ENCODE peak calls at places on chromosomes 7 and 10, in eight cellular contexts. X is HFFc6, A is lower lobe of right lung, F is hepatocyte, M is AG04449, D is HL-60, Y is WTC11, K is mucosa of descending colon. R is an unnamed sample.
A peak's percentile ranks its signal among the peaks of the same experiment; 100 is the strongest.

GRCh38 chr10:6108631-6109443 is 20.0 kb downstream of the RBM17 start:
- DNase-seq in X (peak; percentile 18), A (no peak), F (peak; percentile 58), M (no peak), D (no peak), Y (peak; percentile 84), K (no peak), R (no peak)

GRCh38 chr7:77331938-77332695 is 84.0 kb downstream of the GSAP start:
- DNase-seq in X (peak; percentile 81), A (peak; percentile 66), F (peak; percentile 87), M (peak; percentile 40), D (peak; percentile 82), Y (peak; percentile 29), K (no peak), R (peak; percentile 62)

GRCh38 chr10:50360077-50360476 is 108.8 kb upstream of the ASAH2 start:
- DNase-seq in X (no peak), A (no peak), F (no peak), M (no peak), D (no peak), Y (no peak), K (no peak), R (no peak)

GRCh38 chr7:134356421-134356936 is 39.7 kb upstream of the SLC35B4 start:
- DNase-seq in X (no peak), A (no peak), F (no peak), M (no peak), D (no peak), Y (no peak), K (peak; percentile 59), R (no peak)

GRCh38 chr10:52066383-52066782 is 247.7 kb upstream of the DKK1 start:
- DNase-seq in X (no peak), A (no peak), F (no peak), M (no peak), D (no peak), Y (peak; percentile 45), K (no peak), R (no peak)

GRCh38 chr7:64876792-64877713 is 26.0 kb upstream of the ZNF273 start:
- DNase-seq in X (no peak), A (peak; percentile 68), F (peak; percentile 36), M (no peak), D (no peak), Y (peak; percentile 80), K (peak; percentile 56), R (no peak)

GRCh38 chr7:42686594-42687156 is 225.2 kb downstream of the C7orf25 start:
- DNase-seq in X (no peak), A (no peak), F (no peak), M (no peak), D (no peak), Y (peak; percentile 78), K (no peak), R (no peak)

GRCh38 chr10:54415483-54415882 is 385.5 kb downstream of the PCDH15 start:
- DNase-seq in X (no peak), A (no peak), F (no peak), M (no peak), D (no peak), Y (no peak), K (no peak), R (no peak)

GRCh38 chr7:115297651-115298050 is 375.8 kb downstream of the MDFIC start:
- DNase-seq in X (peak; percentile 43), A (no peak), F (peak; percentile 14), M (peak; percentile 42), D (no peak), Y (no peak), K (no peak), R (no peak)

GRCh38 chr7:24290004-24290641 is 6.1 kb downstream of the NPY start:
- DNase-seq in X (peak; percentile 15), A (no peak), F (peak; percentile 73), M (no peak), D (peak; percentile 26), Y (peak; percentile 36), K (no peak), R (peak; percentile 62)
- TF ChIP-seq CTCF in X (peak; percentile 40), A (peak; percentile 38), F (peak; percentile 58), M (peak; percentile 3), D (no peak), Y (peak; percentile 21), K (no peak), R (peak; percentile 68)

GRCh38 chr10:124028700-124029487 is 64.5 kb downstream of the CHST15 start:
- DNase-seq in X (no peak), A (no peak), F (no peak), M (no peak), D (no peak), Y (no peak), K (no peak), R (no peak)

GRCh38 chr10:124027306-124028050 is 65.9 kb downstream of the CHST15 start:
- DNase-seq in X (no peak), A (no peak), F (no peak), M (no peak), D (no peak), Y (no peak), K (no peak), R (no peak)

GRCh38 chr10:124026337-124026939 is 67.0 kb downstream of the CHST15 start:
- DNase-seq in X (no peak), A (no peak), F (no peak), M (no peak), D (no peak), Y (peak; percentile 40), K (no peak), R (no peak)

GRCh38 chr10:124025152-124025551 is 68.2 kb downstream of the CHST15 start:
- DNase-seq in X (no peak), A (no peak), F (no peak), M (no peak), D (no peak), Y (no peak), K (no peak), R (no peak)

DNA sequence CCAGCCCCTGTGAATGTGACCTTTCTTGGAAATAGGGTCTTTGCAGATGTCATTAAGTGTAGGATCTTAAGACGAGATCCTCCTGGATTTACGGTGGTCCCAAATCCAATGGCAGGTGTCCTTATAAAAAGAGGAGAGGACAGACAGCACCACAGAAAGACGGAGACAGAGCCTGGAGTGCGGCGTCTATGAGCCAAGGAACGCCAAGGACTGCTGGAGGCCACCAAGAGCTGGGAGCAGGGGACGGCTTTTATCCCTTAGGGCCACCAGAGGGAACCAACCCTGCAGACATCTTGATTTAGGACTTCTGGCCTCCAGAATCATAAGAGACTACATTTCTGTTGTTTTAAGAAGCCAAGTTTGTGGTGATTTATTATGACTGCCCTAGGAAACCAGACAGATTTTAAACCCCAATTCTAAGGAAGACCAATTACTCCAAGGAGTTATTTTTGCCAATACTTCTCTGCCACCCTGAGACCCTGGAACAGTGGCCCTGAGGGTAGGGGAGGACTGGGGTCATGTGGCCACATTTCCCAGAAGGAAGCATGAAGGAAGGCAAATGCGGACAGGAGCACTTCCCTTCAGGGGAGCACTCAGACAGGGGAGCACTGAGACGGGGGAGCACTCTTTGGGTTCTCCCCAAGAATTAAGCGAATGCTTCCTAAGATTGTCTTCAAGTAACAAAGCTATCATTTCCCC is 67.6 kb downstream of the CHST15 start:
- DNase-seq in X (peak; percentile 44), A (no peak), F (peak; percentile 43), M (no peak), D (peak; percentile 21), Y (no peak), K (no peak), R (peak; percentile 39)
- TF ChIP-seq CTCF in X (peak; percentile 72), A (peak; percentile 38), F (peak; percentile 36), M (peak; percentile 13), D (no peak), Y (no peak), K (no peak), R (peak; percentile 71)

DNA sequence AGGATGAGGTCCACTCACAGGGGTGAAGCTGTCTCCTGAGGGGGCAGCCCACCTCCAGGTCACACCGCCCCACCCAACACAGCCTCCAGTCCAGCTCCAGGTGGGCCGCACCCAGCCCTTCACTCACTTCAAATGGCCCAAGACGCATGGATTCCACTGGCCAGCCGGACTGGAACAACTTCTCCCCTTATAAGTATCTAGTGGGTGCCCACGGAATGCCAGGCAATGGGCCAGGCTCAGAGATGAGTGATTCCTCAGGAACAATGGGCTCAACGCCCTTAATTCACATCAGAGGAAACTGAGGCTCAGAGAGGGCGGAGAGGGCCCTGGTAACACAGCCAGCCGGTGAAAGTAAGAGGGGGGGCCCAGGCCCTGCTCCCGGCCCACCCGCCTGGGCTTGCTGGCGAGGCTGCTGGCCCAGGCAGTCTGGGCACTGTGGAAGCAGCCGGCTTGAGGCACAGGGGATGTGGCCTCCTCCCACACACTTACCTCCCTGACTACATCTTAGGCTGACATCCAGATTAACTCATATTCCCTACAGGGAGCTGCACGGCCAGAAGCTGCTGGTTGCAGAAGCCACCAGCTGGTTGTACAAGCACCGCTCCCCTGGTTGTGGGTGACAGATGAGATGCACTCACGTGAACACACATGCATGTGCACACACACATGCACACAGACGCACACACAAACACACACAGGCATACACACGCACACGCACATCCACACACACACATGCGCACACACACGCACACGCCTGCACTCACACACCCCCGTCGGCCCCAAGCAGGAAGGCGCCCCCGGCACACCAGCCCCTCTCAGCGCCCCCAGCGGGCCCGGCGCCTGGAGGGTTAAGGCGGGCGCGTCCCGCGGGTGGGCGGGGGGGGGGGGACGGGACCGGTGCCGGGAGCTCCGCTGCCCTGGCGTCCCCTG is 1.0 kb upstream of the FAM20C start:
- DNase-seq in X (peak; percentile 63), A (no peak), F (peak; percentile 68), M (peak; percentile 50), D (peak; percentile 24), Y (no peak), K (no peak), R (no peak)
- TF ChIP-seq CTCF in X (no peak), A (no peak), F (no peak), M (no peak), D (no peak), Y (no peak), K (no peak), R (no peak)

GRCh38 chr7:36076073-36076472 is 77.0 kb upstream of the EEPD1 start:
- DNase-seq in X (no peak), A (no peak), F (no peak), M (no peak), D (no peak), Y (no peak), K (no peak), R (no peak)
- TF ChIP-seq CTCF in X (no peak), A (no peak), F (no peak), M (no peak), D (no peak), Y (no peak), K (no peak), R (no peak)

DNA sequence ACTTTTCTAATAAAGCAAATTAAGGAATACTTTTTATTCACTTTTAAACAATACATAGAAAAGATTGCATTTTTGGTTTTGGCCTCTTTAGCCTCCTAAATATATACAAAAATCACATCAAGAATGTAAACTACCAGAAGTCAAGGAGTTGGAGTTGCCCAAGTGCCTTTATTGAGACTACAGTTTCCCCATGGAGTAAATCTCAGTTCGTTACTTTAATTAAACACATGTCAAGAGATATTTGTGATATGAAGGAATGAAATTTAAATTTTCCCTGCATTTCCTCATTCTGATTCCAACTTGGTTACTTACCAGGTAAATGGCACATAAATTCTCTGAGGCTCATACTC is 492.9 kb downstream of the TNS3 start:
- DNase-seq in X (no peak), A (no peak), F (no peak), M (no peak), D (no peak), Y (no peak), K (no peak), R (no peak)
- TF ChIP-seq CTCF in X (no peak), A (no peak), F (no peak), M (no peak), D (no peak), Y (no peak), K (peak; percentile 2), R (no peak)

DNA sequence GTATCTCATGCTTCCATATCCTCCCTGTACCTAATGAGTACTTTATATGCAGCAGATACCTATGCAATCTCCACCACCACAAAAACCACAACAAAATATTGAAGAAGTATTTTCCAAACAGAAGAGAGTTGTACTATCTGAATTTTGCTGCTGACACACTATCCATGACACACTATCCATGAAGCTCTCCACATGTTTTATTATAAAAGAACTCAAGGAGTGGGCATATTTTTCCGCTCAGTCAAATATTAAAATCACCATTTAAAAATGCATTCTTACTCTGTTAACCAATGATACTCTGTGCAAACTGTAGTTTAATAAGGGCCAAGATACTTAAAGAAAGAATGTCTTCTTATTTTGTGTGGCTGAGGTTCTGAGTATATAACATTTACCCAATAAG is 2.8 kb downstream of the BET1 start:
- DNase-seq in X (peak; percentile 81), A (no peak), F (no peak), M (no peak), D (no peak), Y (no peak), K (no peak), R (no peak)
- TF ChIP-seq CTCF in X (no peak), A (no peak), F (no peak), M (no peak), D (no peak), Y (no peak), K (no peak), R (no peak)

R was measured in Caco-2.